ENCODE peak calls at places on chromosomes 2 and 18, in five cellular contexts. P is dorsolateral prefrontal cortex, C is HCT116, Z is hepatocyte, R is choroid plexus epithelial cell. K is an unnamed sample.

GRCh38 chr2:232865165-232865564 is 4.9 kb upstream of the SNORC start:
- DNase-seq in P (no peak), C (no peak), Z (no peak), R (no peak), K (no peak)

GRCh38 chr2:197675711-197676188 is 363 bp upstream of the RFTN2 start:
- DNase-seq in P (no peak), C (no peak), Z (peak), R (peak), K (no peak)

GRCh38 chr2:230130668-230131364 is 62.1 kb upstream of the SLC16A14 start:
- DNase-seq in P (no peak), C (peak), Z (peak), R (peak), K (peak)

GRCh38 chr2:10462178-10463083 is 14.3 kb upstream of the ODC1 start:
- DNase-seq in P (no peak), C (no peak), Z (no peak), R (no peak), K (no peak)

GRCh38 chr2:44324971-44325426 is 36.3 kb downstream of the PREPL start:
- DNase-seq in P (no peak), C (no peak), Z (no peak), R (peak), K (peak)

GRCh38 chr2:11419781-11420180 is 46.2 kb downstream of the E2F6 start:
- DNase-seq in P (no peak), C (no peak), Z (no peak), R (peak), K (no peak)

GRCh38 chr2:215423928-215424540 is 11.8 kb downstream of the FN1 start:
- DNase-seq in P (no peak), C (no peak), Z (no peak), R (peak), K (no peak)

GRCh38 chr2:238252766-238253630 is 13.2 kb upstream of the HES6 start:
- DNase-seq in P (no peak), C (no peak), Z (no peak), R (no peak), K (no peak)

GRCh38 chr18:4762399-4762798 is 307.3 kb upstream of the DLGAP1 start:
- DNase-seq in P (no peak), C (no peak), Z (no peak), R (no peak), K (no peak)

GRCh38 chr2:32798841-32799240 is 147.9 kb upstream of the LTBP1 start:
- DNase-seq in P (no peak), C (no peak), Z (no peak), R (no peak), K (no peak)

GRCh38 chr2:54722641-54723299 is 692 bp upstream of the EML6 start:
- DNase-seq in P (no peak), C (peak), Z (no peak), R (peak), K (peak)

GRCh38 chr18:46213295-46213694 is 109.1 kb downstream of the HAUS1 start:
- DNase-seq in P (no peak), C (peak), Z (no peak), R (peak), K (peak)

GRCh38 chr2:6073260-6074141 is 381.3 kb downstream of the SOX11 start:
- DNase-seq in P (no peak), C (no peak), Z (peak), R (peak), K (no peak)

GRCh38 chr18:31835528-31836138 is 75.0 kb upstream of the SLC25A52 start:
- DNase-seq in P (no peak), C (no peak), Z (no peak), R (peak), K (no peak)

GRCh38 chr2:169107645-169108044 is 38.3 kb downstream of the DHRS9 start:
- DNase-seq in P (no peak), C (no peak), Z (no peak), R (no peak), K (no peak)

GRCh38 chr18:10329116-10329515 is 125.3 kb upstream of the APCDD1 start:
- DNase-seq in P (no peak), C (no peak), Z (no peak), R (peak), K (no peak)

GRCh38 chr18:54843302-54843701 is 15.0 kb downstream of the RAB27B start:
- DNase-seq in P (no peak), C (no peak), Z (no peak), R (peak), K (no peak)

GRCh38 chr18:5975111-5975622 is 79.8 kb upstream of the TMEM200C start:
- DNase-seq in P (no peak), C (no peak), Z (no peak), R (peak), K (no peak)

GRCh38 chr2:32860385-32860784 is 86.4 kb upstream of the LTBP1 start:
- DNase-seq in P (no peak), C (no peak), Z (no peak), R (no peak), K (no peak)

GRCh38 chr2:99488999-99489757 is 639 bp downstream of the REV1 start:
- DNase-seq in P (peak), C (no peak), Z (peak), R (peak), K (peak)

GRCh38 chr2:239321596-239322413 is 79.0 kb downstream of the HDAC4 start:
- DNase-seq in P (no peak), C (no peak), Z (no peak), R (no peak), K (peak)

GRCh38 chr2:1977655-1978054 is 233.3 kb upstream of the PXDN start:
- DNase-seq in P (no peak), C (no peak), Z (no peak), R (no peak), K (no peak)

GRCh38 chr2:143942486-143942885 is 577.4 kb downstream of the ZEB2 start:
- DNase-seq in P (no peak), C (no peak), Z (no peak), R (no peak), K (no peak)

GRCh38 chr2:144217853-144218633 is 301.9 kb downstream of the ZEB2 start:
- DNase-seq in P (no peak), C (no peak), Z (no peak), R (no peak), K (no peak)

GRCh38 chr18:7575465-7576026 is 8.4 kb downstream of the PTPRM start:
- DNase-seq in P (no peak), C (no peak), Z (no peak), R (peak), K (peak)

DNA sequence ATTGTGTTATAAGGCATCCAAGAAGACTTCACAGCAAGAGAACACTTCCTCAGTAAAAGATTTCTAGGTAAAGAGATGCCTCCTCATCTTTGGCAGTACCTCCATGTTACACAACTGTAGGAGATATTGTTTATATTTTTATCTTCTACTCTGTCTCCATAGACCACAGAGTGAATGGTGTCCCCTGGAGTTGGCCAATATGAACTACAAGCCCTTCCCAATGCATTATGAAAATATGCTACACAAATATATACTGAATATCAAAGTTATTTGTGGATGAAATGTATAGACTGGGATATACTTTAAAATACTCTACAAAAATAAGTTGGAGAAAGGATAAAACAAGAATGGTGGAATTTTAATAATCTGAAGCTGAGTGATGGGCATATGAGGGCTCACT is 46.7 kb downstream of the MBOAT2 start:
- DNase-seq in P (no peak), C (no peak), Z (no peak), R (no peak), K (peak)
- TF ChIP-seq CTCF in P (no peak), C (no peak), Z (no peak), R (peak), K (no peak)

GRCh38 chr2:96549967-96550786 is 13.6 kb downstream of the ARID5A start:
- DNase-seq in P (no peak), C (peak), Z (peak), R (peak), K (no peak)
- TF ChIP-seq CTCF in P (peak), C (peak), Z (peak), R (peak), K (no peak)

GRCh38 chr2:153622285-153622684 is 143.7 kb upstream of the RPRM start:
- DNase-seq in P (no peak), C (no peak), Z (peak), R (no peak), K (peak)
- TF ChIP-seq CTCF in P (no peak), C (peak), Z (peak), R (no peak), K (peak)

GRCh38 chr18:36086186-36086585 is 18.8 kb upstream of the RPRD1A start:
- DNase-seq in P (no peak), C (no peak), Z (no peak), R (no peak), K (no peak)

GRCh38 chr18:36085195-36085594 is 17.8 kb upstream of the RPRD1A start:
- DNase-seq in P (no peak), C (no peak), Z (no peak), R (no peak), K (no peak)

GRCh38 chr18:36083729-36084128 is 16.4 kb upstream of the RPRD1A start:
- DNase-seq in P (no peak), C (no peak), Z (no peak), R (no peak), K (no peak)

GRCh38 chr18:36089001-36089400 is 21.6 kb upstream of the RPRD1A start:
- DNase-seq in P (no peak), C (no peak), Z (no peak), R (no peak), K (peak)

GRCh38 chr18:36088256-36088655 is 20.9 kb upstream of the RPRD1A start:
- DNase-seq in P (no peak), C (no peak), Z (no peak), R (no peak), K (no peak)
- TF ChIP-seq CTCF in P (no peak), C (no peak), Z (no peak), R (no peak), K (no peak)